ENCODE peak calls at places on chromosome 2, in nine cellular contexts. L is K562; T is dermis blood vessel endothelial cell; N is psoas muscle; X is stimulated activated CD8-positive, alpha-beta memory T cell treated with anti-CD3 and anti-CD28 coated beads, Interleukin-15, amount 100 ng/mL, for 1 hour; R is right atrium auricular region; I is EH; S is activated CD4-positive, alpha-beta T cell treated with anti-CD3 and anti-CD28 coated beads, Interleukin-2, amount 50 U/mL, for 1 hour; M is mucosa of descending colon. K is an unnamed sample.
A peak's percentile ranks its signal among the peaks of the same experiment; 100 is the strongest.

GRCh38 chr2:234290671-234291070 is 206.2 kb downstream of the ARL4C start:
- DNase-seq in L (no peak), T (peak; percentile 83), N (no peak), X (peak; percentile 61), R (peak; percentile 67), I (peak; percentile 5), S (peak; percentile 77), M (peak; percentile 54), K (peak; percentile 20)

GRCh38 chr2:129922571-129923264 is 56.7 kb upstream of the RAB6C start:
- DNase-seq in L (no peak), T (no peak), N (no peak), X (no peak), R (no peak), I (no peak), S (no peak), M (no peak), K (no peak)

GRCh38 chr2:61926921-61927477 is 21.5 kb downstream of the COMMD1 start:
- DNase-seq in L (no peak), T (no peak), N (no peak), X (no peak), R (no peak), I (no peak), S (no peak), M (no peak), K (no peak)

GRCh38 chr2:203814661-203815540 is 52.7 kb upstream of the CTLA4 start:
- DNase-seq in L (peak; percentile 48), T (peak; percentile 87), N (peak; percentile 41), X (peak; percentile 10), R (peak; percentile 71), I (peak; percentile 83), S (peak; percentile 49), M (peak; percentile 70), K (peak; percentile 78)

GRCh38 chr2:75221872-75222271 is 22.6 kb upstream of the TACR1 start:
- DNase-seq in L (no peak), T (no peak), N (no peak), X (no peak), R (no peak), I (peak; percentile 87), S (no peak), M (no peak), K (no peak)

GRCh38 chr2:239153806-239154591 is 246.8 kb downstream of the HDAC4 start:
- DNase-seq in L (no peak), T (no peak), N (peak; percentile 13), X (no peak), R (no peak), I (no peak), S (no peak), M (no peak), K (no peak)

GRCh38 chr2:119233326-119234020 is 9.8 kb downstream of the STEAP3 start:
- DNase-seq in L (no peak), T (no peak), N (peak; percentile 58), X (no peak), R (no peak), I (peak; percentile 69), S (no peak), M (no peak), K (no peak)

GRCh38 chr2:71668326-71669057 is 215.1 kb downstream of the DYSF start:
- DNase-seq in L (no peak), T (no peak), N (no peak), X (no peak), R (peak; percentile 51), I (no peak), S (no peak), M (no peak), K (no peak)

GRCh38 chr2:205052781-205053180 is 507.5 kb downstream of the PARD3B start:
- DNase-seq in L (no peak), T (no peak), N (no peak), X (no peak), R (no peak), I (no peak), S (no peak), M (no peak), K (no peak)

GRCh38 chr2:122514451-122514996 is 759.1 kb downstream of the TSN start:
- DNase-seq in L (no peak), T (no peak), N (no peak), X (no peak), R (no peak), I (peak; percentile 26), S (no peak), M (no peak), K (no peak)

GRCh38 chr2:219230201-219230540 is 565 bp downstream of the ANKZF1 start:
- DNase-seq in L (peak; percentile 36), T (peak; percentile 67), N (no peak), X (no peak), R (peak; percentile 76), I (peak; percentile 65), S (no peak), M (peak; percentile 74), K (no peak)

GRCh38 chr2:77629529-77629928 is 107.4 kb upstream of the LRRTM4 start:
- DNase-seq in L (no peak), T (no peak), N (no peak), X (no peak), R (no peak), I (no peak), S (no peak), M (no peak), K (no peak)

GRCh38 chr2:240831594-240832204 is 11.7 kb upstream of the KIF1A start:
- DNase-seq in L (no peak), T (no peak), N (no peak), X (no peak), R (no peak), I (no peak), S (no peak), M (peak; percentile 14), K (no peak)

GRCh38 chr2:216371756-216372702 is at the start of gene MARCHF4:
- DNase-seq in L (peak; percentile 69), T (peak; percentile 92), N (peak; percentile 62), X (peak; percentile 48), R (peak; percentile 65), I (peak; percentile 90), S (peak; percentile 65), M (peak; percentile 53), K (peak; percentile 92)

GRCh38 chr2:28277466-28277865 is 115.2 kb upstream of the FOSL2 start:
- DNase-seq in L (no peak), T (no peak), N (no peak), X (no peak), R (no peak), I (no peak), S (no peak), M (no peak), K (no peak)

GRCh38 chr2:231457101-231457500 is 7.2 kb downstream of the NCL start:
- DNase-seq in L (no peak), T (no peak), N (no peak), X (no peak), R (no peak), I (no peak), S (no peak), M (no peak), K (no peak)

GRCh38 chr2:90207454-90208058 is 1516.1 kb downstream of the RPIA start:
- DNase-seq in L (peak; percentile 40), T (peak; percentile 30), N (no peak), X (no peak), R (no peak), I (no peak), S (no peak), M (no peak), K (no peak)

GRCh38 chr2:237711458-237712150 is 84.2 kb downstream of the LRRFIP1 start:
- DNase-seq in L (no peak), T (no peak), N (no peak), X (no peak), R (peak; percentile 50), I (no peak), S (no peak), M (no peak), K (no peak)

GRCh38 chr2:215808194-215808593 is 205.2 kb downstream of the MREG start:
- DNase-seq in L (no peak), T (no peak), N (no peak), X (no peak), R (no peak), I (no peak), S (no peak), M (no peak), K (no peak)

GRCh38 chr2:68292108-68292710 is 27.5 kb downstream of the CNRIP1 start:
- DNase-seq in L (peak; percentile 45), T (peak; percentile 42), N (no peak), X (no peak), R (no peak), I (peak; percentile 37), S (peak; percentile 1), M (peak; percentile 16), K (peak; percentile 11)

GRCh38 chr2:30664761-30665358 is 142.4 kb downstream of the CAPN13 start:
- DNase-seq in L (peak; percentile 28), T (peak; percentile 50), N (peak; percentile 40), X (no peak), R (peak; percentile 32), I (peak; percentile 99), S (no peak), M (no peak), K (peak; percentile 13)

GRCh38 chr2:181104512-181105121 is 124.2 kb downstream of the UBE2E3 start:
- DNase-seq in L (peak; percentile 12), T (peak; percentile 56), N (no peak), X (no peak), R (no peak), I (peak; percentile 74), S (no peak), M (peak; percentile 58), K (peak; percentile 57)

GRCh38 chr2:218876562-218877219 is 4.0 kb upstream of the WNT10A start:
- DNase-seq in L (peak; percentile 57), T (peak; percentile 79), N (no peak), X (peak; percentile 60), R (peak; percentile 79), I (peak; percentile 68), S (peak; percentile 77), M (peak; percentile 83), K (peak; percentile 74)

GRCh38 chr2:88055436-88056128 is at the start of gene KRCC1:
- DNase-seq in L (peak; percentile 95), T (peak; percentile 94), N (peak; percentile 96), X (peak; percentile 79), R (peak; percentile 93), I (peak; percentile 97), S (peak; percentile 91), M (peak; percentile 95), K (peak; percentile 88)

GRCh38 chr2:23493849-23494248 is 108.9 kb downstream of the KLHL29 start:
- DNase-seq in L (no peak), T (no peak), N (no peak), X (no peak), R (no peak), I (no peak), S (no peak), M (no peak), K (no peak)

GRCh38 chr2:145228506-145228905 is 708.6 kb upstream of the ZEB2 start:
- DNase-seq in L (no peak), T (no peak), N (no peak), X (no peak), R (no peak), I (peak; percentile 59), S (no peak), M (no peak), K (no peak)

GRCh38 chr2:229344151-229344551 is 73.1 kb upstream of the PID1 start:
- DNase-seq in L (no peak), T (no peak), N (no peak), X (no peak), R (no peak), I (peak; percentile 73), S (no peak), M (no peak), K (no peak)

GRCh38 chr2:96167407-96168013 is 22.3 kb upstream of the DUSP2 start:
- DNase-seq in L (no peak), T (no peak), N (no peak), X (no peak), R (no peak), I (no peak), S (no peak), M (no peak), K (no peak)

GRCh38 chr2:192098814-192099491 is 95.8 kb downstream of the TMEFF2 start:
- DNase-seq in L (no peak), T (no peak), N (no peak), X (no peak), R (no peak), I (no peak), S (no peak), M (no peak), K (no peak)

GRCh38 chr2:27715318-27716165 is 51.9 kb downstream of the SLC4A1AP start:
- DNase-seq in L (no peak), T (peak; percentile 58), N (peak; percentile 69), X (no peak), R (peak; percentile 69), I (peak; percentile 88), S (peak; percentile 20), M (no peak), K (no peak)

GRCh38 chr2:188042412-188042811 is 249.3 kb upstream of the GULP1 start:
- DNase-seq in L (no peak), T (peak; percentile 2), N (no peak), X (no peak), R (no peak), I (peak; percentile 68), S (no peak), M (no peak), K (peak; percentile 30)